ENCODE peak calls at places on chromosomes 13 and 19, in six cellular contexts. One of them, this sample, is unnamed.

GRCh38 chr19:40348961-40349507 is 539 bp downstream of the PLD3 start:
- DNase-seq in cardiac muscle cell: peak
- DNase-seq in germinal center: no peak
- DNase-seq in HFFc6: no peak
- DNase-seq in activated CD4-positive, alpha-beta T cell treated with anti-CD3 and anti-CD28 coated beads, Interleukin-2, amount 50 U/mL, for 48 hours: peak
- DNase-seq in HEK293T: no peak
- DNase-seq in this sample: peak

GRCh38 chr13:54029720-54030119 is 1001.1 kb downstream of the OLFM4 start:
- DNase-seq in HEK293T: no peak
- DNase-seq in HFFc6: no peak
- DNase-seq in cardiac muscle cell: no peak
- DNase-seq in germinal center: no peak
- DNase-seq in activated CD4-positive, alpha-beta T cell treated with anti-CD3 and anti-CD28 coated beads, Interleukin-2, amount 50 U/mL, for 48 hours: no peak
- DNase-seq in this sample: no peak

GRCh38 chr19:19461671-19462622 is 53.4 kb downstream of the TSSK6 start:
- DNase-seq in HFFc6: no peak
- DNase-seq in HEK293T: no peak
- DNase-seq in activated CD4-positive, alpha-beta T cell treated with anti-CD3 and anti-CD28 coated beads, Interleukin-2, amount 50 U/mL, for 48 hours: no peak
- DNase-seq in germinal center: no peak
- DNase-seq in cardiac muscle cell: peak
- DNase-seq in this sample: peak

GRCh38 chr13:45415112-45415511 is 3.1 kb downstream of the SLC25A30 start:
- DNase-seq in cardiac muscle cell: no peak
- DNase-seq in activated CD4-positive, alpha-beta T cell treated with anti-CD3 and anti-CD28 coated beads, Interleukin-2, amount 50 U/mL, for 48 hours: no peak
- DNase-seq in HEK293T: no peak
- DNase-seq in HFFc6: no peak
- DNase-seq in germinal center: no peak
- DNase-seq in this sample: no peak

GRCh38 chr13:75195479-75196111 is 286.4 kb downstream of the TBC1D4 start:
- DNase-seq in HEK293T: no peak
- DNase-seq in activated CD4-positive, alpha-beta T cell treated with anti-CD3 and anti-CD28 coated beads, Interleukin-2, amount 50 U/mL, for 48 hours: no peak
- DNase-seq in cardiac muscle cell: peak
- DNase-seq in HFFc6: no peak
- DNase-seq in germinal center: no peak
- DNase-seq in this sample: peak

GRCh38 chr13:45381196-45381595 is 37.0 kb downstream of the SLC25A30 start:
- DNase-seq in HFFc6: no peak
- DNase-seq in activated CD4-positive, alpha-beta T cell treated with anti-CD3 and anti-CD28 coated beads, Interleukin-2, amount 50 U/mL, for 48 hours: no peak
- DNase-seq in HEK293T: no peak
- DNase-seq in germinal center: no peak
- DNase-seq in cardiac muscle cell: no peak
- DNase-seq in this sample: no peak

GRCh38 chr13:32045537-32045936 is 14.0 kb downstream of the FRY start:
- DNase-seq in activated CD4-positive, alpha-beta T cell treated with anti-CD3 and anti-CD28 coated beads, Interleukin-2, amount 50 U/mL, for 48 hours: no peak
- DNase-seq in HEK293T: no peak
- DNase-seq in HFFc6: no peak
- DNase-seq in germinal center: no peak
- DNase-seq in cardiac muscle cell: no peak
- DNase-seq in this sample: no peak

GRCh38 chr13:79267560-79267959 is 138.5 kb downstream of the RBM26 start:
- DNase-seq in activated CD4-positive, alpha-beta T cell treated with anti-CD3 and anti-CD28 coated beads, Interleukin-2, amount 50 U/mL, for 48 hours: no peak
- DNase-seq in cardiac muscle cell: no peak
- DNase-seq in HFFc6: no peak
- DNase-seq in HEK293T: no peak
- DNase-seq in germinal center: no peak
- DNase-seq in this sample: no peak

GRCh38 chr13:49419292-49419691 is 24.6 kb downstream of the CAB39L start:
- DNase-seq in germinal center: no peak
- DNase-seq in cardiac muscle cell: no peak
- DNase-seq in HEK293T: no peak
- DNase-seq in HFFc6: no peak
- DNase-seq in activated CD4-positive, alpha-beta T cell treated with anti-CD3 and anti-CD28 coated beads, Interleukin-2, amount 50 U/mL, for 48 hours: no peak
- DNase-seq in this sample: no peak

GRCh38 chr13:37090912-37091311 is 14.6 kb downstream of the CSNK1A1L start:
- DNase-seq in germinal center: no peak
- DNase-seq in cardiac muscle cell: no peak
- DNase-seq in activated CD4-positive, alpha-beta T cell treated with anti-CD3 and anti-CD28 coated beads, Interleukin-2, amount 50 U/mL, for 48 hours: no peak
- DNase-seq in HEK293T: no peak
- DNase-seq in HFFc6: no peak
- DNase-seq in this sample: no peak

GRCh38 chr13:37956536-37956935 is 87.0 kb upstream of the TRPC4 start:
- DNase-seq in germinal center: no peak
- DNase-seq in HFFc6: no peak
- DNase-seq in activated CD4-positive, alpha-beta T cell treated with anti-CD3 and anti-CD28 coated beads, Interleukin-2, amount 50 U/mL, for 48 hours: no peak
- DNase-seq in HEK293T: no peak
- DNase-seq in cardiac muscle cell: no peak
- DNase-seq in this sample: no peak

GRCh38 chr19:39941151-39941550 is 6.7 kb upstream of the FCGBP start:
- DNase-seq in activated CD4-positive, alpha-beta T cell treated with anti-CD3 and anti-CD28 coated beads, Interleukin-2, amount 50 U/mL, for 48 hours: no peak
- DNase-seq in HEK293T: no peak
- DNase-seq in cardiac muscle cell: no peak
- DNase-seq in HFFc6: no peak
- DNase-seq in germinal center: no peak
- DNase-seq in this sample: no peak

GRCh38 chr13:57784633-57785032 is 153.1 kb downstream of the PCDH17 start:
- DNase-seq in HEK293T: no peak
- DNase-seq in HFFc6: no peak
- DNase-seq in cardiac muscle cell: no peak
- DNase-seq in germinal center: no peak
- DNase-seq in activated CD4-positive, alpha-beta T cell treated with anti-CD3 and anti-CD28 coated beads, Interleukin-2, amount 50 U/mL, for 48 hours: no peak
- DNase-seq in this sample: no peak

GRCh38 chr13:46146898-46147297 is 35.1 kb downstream of the LCP1 start:
- DNase-seq in HFFc6: peak
- DNase-seq in germinal center: no peak
- DNase-seq in activated CD4-positive, alpha-beta T cell treated with anti-CD3 and anti-CD28 coated beads, Interleukin-2, amount 50 U/mL, for 48 hours: no peak
- DNase-seq in HEK293T: peak
- DNase-seq in cardiac muscle cell: peak
- DNase-seq in this sample: peak

GRCh38 chr13:43200736-43201135 is 177.3 kb downstream of the DNAJC15 start:
- DNase-seq in germinal center: no peak
- DNase-seq in HEK293T: no peak
- DNase-seq in activated CD4-positive, alpha-beta T cell treated with anti-CD3 and anti-CD28 coated beads, Interleukin-2, amount 50 U/mL, for 48 hours: no peak
- DNase-seq in cardiac muscle cell: no peak
- DNase-seq in HFFc6: no peak
- DNase-seq in this sample: no peak

GRCh38 chr19:13705928-13706447 is 58.3 kb upstream of the MRI1 start:
- DNase-seq in HEK293T: no peak
- DNase-seq in cardiac muscle cell: no peak
- DNase-seq in activated CD4-positive, alpha-beta T cell treated with anti-CD3 and anti-CD28 coated beads, Interleukin-2, amount 50 U/mL, for 48 hours: no peak
- DNase-seq in HFFc6: no peak
- DNase-seq in germinal center: no peak
- DNase-seq in this sample: no peak

GRCh38 chr13:28185256-28185655 is 46.9 kb downstream of the PAN3 start:
- DNase-seq in germinal center: no peak
- DNase-seq in HEK293T: no peak
- DNase-seq in cardiac muscle cell: peak
- DNase-seq in activated CD4-positive, alpha-beta T cell treated with anti-CD3 and anti-CD28 coated beads, Interleukin-2, amount 50 U/mL, for 48 hours: no peak
- DNase-seq in HFFc6: no peak
- DNase-seq in this sample: peak

GRCh38 chr19:31350693-31351211 is 1.5 kb upstream of the TSHZ3 start:
- DNase-seq in HEK293T: peak
- DNase-seq in cardiac muscle cell: peak
- DNase-seq in HFFc6: peak
- DNase-seq in germinal center: peak
- DNase-seq in activated CD4-positive, alpha-beta T cell treated with anti-CD3 and anti-CD28 coated beads, Interleukin-2, amount 50 U/mL, for 48 hours: peak
- DNase-seq in this sample: peak

GRCh38 chr13:111217661-111218060 is 102.6 kb downstream of the ARHGEF7 start:
- DNase-seq in germinal center: no peak
- DNase-seq in HFFc6: no peak
- DNase-seq in activated CD4-positive, alpha-beta T cell treated with anti-CD3 and anti-CD28 coated beads, Interleukin-2, amount 50 U/mL, for 48 hours: no peak
- DNase-seq in cardiac muscle cell: no peak
- DNase-seq in HEK293T: no peak
- DNase-seq in this sample: no peak

GRCh38 chr13:30331331-30331771 is 24.0 kb upstream of the KATNAL1 start:
- DNase-seq in activated CD4-positive, alpha-beta T cell treated with anti-CD3 and anti-CD28 coated beads, Interleukin-2, amount 50 U/mL, for 48 hours: no peak
- DNase-seq in HEK293T: no peak
- DNase-seq in HFFc6: no peak
- DNase-seq in cardiac muscle cell: no peak
- DNase-seq in germinal center: no peak
- DNase-seq in this sample: no peak

GRCh38 chr13:30665638-30666037 is 47.9 kb downstream of the USPL1 start:
- DNase-seq in cardiac muscle cell: no peak
- DNase-seq in HEK293T: no peak
- DNase-seq in germinal center: no peak
- DNase-seq in HFFc6: no peak
- DNase-seq in activated CD4-positive, alpha-beta T cell treated with anti-CD3 and anti-CD28 coated beads, Interleukin-2, amount 50 U/mL, for 48 hours: no peak
- DNase-seq in this sample: no peak

GRCh38 chr13:25062479-25062878 is 33.5 kb upstream of the PABPC3 start:
- DNase-seq in cardiac muscle cell: no peak
- DNase-seq in activated CD4-positive, alpha-beta T cell treated with anti-CD3 and anti-CD28 coated beads, Interleukin-2, amount 50 U/mL, for 48 hours: no peak
- DNase-seq in HFFc6: no peak
- DNase-seq in germinal center: no peak
- DNase-seq in HEK293T: no peak
- DNase-seq in this sample: no peak

GRCh38 chr13:61170791-61171330 is 244.8 kb downstream of the PCDH20 start:
- DNase-seq in HFFc6: no peak
- DNase-seq in activated CD4-positive, alpha-beta T cell treated with anti-CD3 and anti-CD28 coated beads, Interleukin-2, amount 50 U/mL, for 48 hours: no peak
- DNase-seq in cardiac muscle cell: no peak
- DNase-seq in HEK293T: no peak
- DNase-seq in germinal center: no peak
- DNase-seq in this sample: no peak

GRCh38 chr13:37241786-37242185 is 136.3 kb upstream of the CSNK1A1L start:
- DNase-seq in cardiac muscle cell: peak
- DNase-seq in activated CD4-positive, alpha-beta T cell treated with anti-CD3 and anti-CD28 coated beads, Interleukin-2, amount 50 U/mL, for 48 hours: no peak
- DNase-seq in HEK293T: no peak
- DNase-seq in germinal center: no peak
- DNase-seq in HFFc6: no peak
- DNase-seq in this sample: peak

GRCh38 chr19:49556412-49557398 is 23.7 kb downstream of the NOSIP start:
- DNase-seq in cardiac muscle cell: no peak
- DNase-seq in HEK293T: no peak
- DNase-seq in HFFc6: no peak
- DNase-seq in germinal center: no peak
- DNase-seq in activated CD4-positive, alpha-beta T cell treated with anti-CD3 and anti-CD28 coated beads, Interleukin-2, amount 50 U/mL, for 48 hours: no peak
- DNase-seq in this sample: no peak

GRCh38 chr13:42747399-42747873 is 33.9 kb upstream of the FAM216B start:
- DNase-seq in HFFc6: peak
- DNase-seq in cardiac muscle cell: peak
- DNase-seq in germinal center: no peak
- DNase-seq in HEK293T: no peak
- DNase-seq in activated CD4-positive, alpha-beta T cell treated with anti-CD3 and anti-CD28 coated beads, Interleukin-2, amount 50 U/mL, for 48 hours: no peak
- DNase-seq in this sample: peak

GRCh38 chr19:29016353-29016752 is 196.6 kb downstream of the UQCRFS1 start:
- DNase-seq in HFFc6: no peak
- DNase-seq in HEK293T: no peak
- DNase-seq in activated CD4-positive, alpha-beta T cell treated with anti-CD3 and anti-CD28 coated beads, Interleukin-2, amount 50 U/mL, for 48 hours: no peak
- DNase-seq in cardiac muscle cell: no peak
- DNase-seq in germinal center: no peak
- DNase-seq in this sample: no peak

GRCh38 chr13:93539914-93540313 is 313.3 kb downstream of the GPC6 start:
- DNase-seq in cardiac muscle cell: no peak
- DNase-seq in HFFc6: no peak
- DNase-seq in activated CD4-positive, alpha-beta T cell treated with anti-CD3 and anti-CD28 coated beads, Interleukin-2, amount 50 U/mL, for 48 hours: no peak
- DNase-seq in HEK293T: no peak
- DNase-seq in germinal center: no peak
- DNase-seq in this sample: no peak

GRCh38 chr13:24493356-24493755 is 19.2 kb downstream of the PARP4 start:
- DNase-seq in HFFc6: no peak
- DNase-seq in germinal center: no peak
- DNase-seq in HEK293T: no peak
- DNase-seq in cardiac muscle cell: peak
- DNase-seq in activated CD4-positive, alpha-beta T cell treated with anti-CD3 and anti-CD28 coated beads, Interleukin-2, amount 50 U/mL, for 48 hours: no peak
- DNase-seq in this sample: no peak

GRCh38 chr13:47250141-47250540 is 353.3 kb upstream of the HTR2A start:
- DNase-seq in germinal center: no peak
- DNase-seq in HFFc6: no peak
- DNase-seq in cardiac muscle cell: peak
- DNase-seq in activated CD4-positive, alpha-beta T cell treated with anti-CD3 and anti-CD28 coated beads, Interleukin-2, amount 50 U/mL, for 48 hours: no peak
- DNase-seq in HEK293T: no peak
- DNase-seq in this sample: peak

This sample was measured in fibroblast of pulmonary artery.